ENCODE peak calls at places on chromosomes 3 and 15, in eight cellular contexts. Z is HFF-Myc; H is GM23338; Q is adrenal gland; Y is astrocyte of the spinal cord; V is NCI-H1930; X is GM23248; A is stimulated activated CD8-positive, alpha-beta memory T cell treated with anti-CD3 and anti-CD28 coated beads, Interleukin-7, amount 100 ng/mL, for 1 hour. U is an unnamed sample.

GRCh38 chr3:127478922-127479321 is 111.6 kb downstream of the TPRA1 start:
- DNase-seq in Z (no peak), H (no peak), Q (no peak), Y (no peak), V (no peak), X (no peak), A (no peak), U (no peak)

GRCh38 chr3:37955918-37956317 is 34.7 kb upstream of the VILL start:
- DNase-seq in Z (no peak), H (no peak), Q (no peak), Y (no peak), V (no peak), X (no peak), A (no peak), U (no peak)

GRCh38 chr3:100518983-100519382 is 26.6 kb downstream of the TMEM45A start:
- DNase-seq in Z (no peak), H (no peak), Q (no peak), Y (no peak), V (no peak), X (peak; percentile 82), A (no peak), U (no peak)

GRCh38 chr3:194690501-194691372 is 5.1 kb downstream of the FAM43A start:
- DNase-seq in Z (no peak), H (no peak), Q (no peak), Y (peak; percentile 34), V (no peak), X (no peak), A (no peak), U (no peak)

GRCh38 chr15:61835476-61836106 is 224.7 kb downstream of the VPS13C start:
- DNase-seq in Z (peak; percentile 25), H (peak; percentile 88), Q (peak; percentile 59), Y (peak; percentile 56), V (peak; percentile 5), X (peak; percentile 59), A (peak; percentile 4), U (peak; percentile 49)

GRCh38 chr3:172307143-172307560 is 141.1 kb downstream of the GHSR start:
- DNase-seq in Z (no peak), H (no peak), Q (no peak), Y (peak; percentile 55), V (no peak), X (peak; percentile 45), A (no peak), U (no peak)

GRCh38 chr15:63018639-63019038 is 23.9 kb upstream of the TPM1 start:
- DNase-seq in Z (no peak), H (no peak), Q (no peak), Y (peak; percentile 59), V (no peak), X (peak; percentile 83), A (no peak), U (no peak)

GRCh38 chr3:141386611-141387110 is 18.4 kb downstream of the ZBTB38 start:
- DNase-seq in Z (no peak), H (no peak), Q (no peak), Y (no peak), V (peak; percentile 28), X (peak; percentile 73), A (no peak), U (no peak)

GRCh38 chr3:42961633-42962032 is 17.5 kb upstream of the GASK1A start:
- DNase-seq in Z (peak; percentile 37), H (peak; percentile 84), Q (peak; percentile 38), Y (peak; percentile 51), V (peak; percentile 10), X (peak; percentile 78), A (no peak), U (peak; percentile 16)

GRCh38 chr15:70142322-70143191 is 44.8 kb upstream of the TLE3 start:
- DNase-seq in Z (no peak), H (no peak), Q (peak; percentile 41), Y (peak; percentile 72), V (no peak), X (peak; percentile 59), A (no peak), U (no peak)

GRCh38 chr15:100060276-100060926 is 281.4 kb downstream of the ADAMTS17 start:
- DNase-seq in Z (no peak), H (no peak), Q (no peak), Y (peak; percentile 84), V (no peak), X (peak; percentile 7), A (no peak), U (peak; percentile 21)

GRCh38 chr3:53252105-53252946 is 3.5 kb downstream of the TKT start:
- DNase-seq in Z (no peak), H (peak; percentile 84), Q (no peak), Y (no peak), V (no peak), X (no peak), A (no peak), U (no peak)